ENCODE peak calls at places on chromosomes 2 and 18, in nine cellular contexts. O, B, F, N, S, Z, M, R and A are unnamed samples.

GRCh38 chr2:196105956-196106355 is 37.3 kb upstream of the DNAH7 start:
- DNase-seq in O (no peak), B (no peak), F (no peak), N (no peak), S (no peak), Z (no peak), M (no peak), R (no peak), A (no peak)

GRCh38 chr2:206988884-206989283 is 49.6 kb downstream of the CPO start:
- DNase-seq in O (no peak), B (no peak), F (no peak), N (no peak), S (no peak), Z (no peak), M (no peak), R (no peak), A (no peak)

GRCh38 chr2:120929829-120930228 is 194.2 kb downstream of the GLI2 start:
- DNase-seq in O (no peak), B (no peak), F (no peak), N (no peak), S (no peak), Z (no peak), M (peak), R (no peak), A (no peak)

GRCh38 chr2:187194049-187194448 is 254.0 kb downstream of the CALCRL start:
- DNase-seq in O (no peak), B (no peak), F (no peak), N (no peak), S (no peak), Z (no peak), M (no peak), R (no peak), A (no peak)

GRCh38 chr2:200640906-200641305 is 55.1 kb downstream of the AOX1 start:
- DNase-seq in O (no peak), B (no peak), F (no peak), N (no peak), S (no peak), Z (no peak), M (no peak), R (no peak), A (no peak)

GRCh38 chr2:43158259-43158880 is 68.0 kb downstream of the ZFP36L2 start:
- DNase-seq in O (no peak), B (peak), F (peak), N (peak), S (no peak), Z (no peak), M (peak), R (peak), A (peak)

GRCh38 chr2:174342600-174343342 is 8.0 kb downstream of the SP9 start:
- DNase-seq in O (no peak), B (no peak), F (peak), N (no peak), S (no peak), Z (no peak), M (no peak), R (no peak), A (no peak)

GRCh38 chr2:219059375-219059724 is 1.4 kb downstream of the IHH start:
- DNase-seq in O (no peak), B (no peak), F (peak), N (no peak), S (no peak), Z (no peak), M (no peak), R (no peak), A (no peak)

GRCh38 chr2:76280676-76281075 is 570.0 kb upstream of the GCFC2 start:
- DNase-seq in O (no peak), B (no peak), F (no peak), N (no peak), S (no peak), Z (no peak), M (no peak), R (no peak), A (no peak)

GRCh38 chr2:104849618-104850097 is 4.3 kb upstream of the POU3F3 start:
- DNase-seq in O (peak), B (peak), F (peak), N (no peak), S (peak), Z (peak), M (peak), R (peak), A (no peak)

GRCh38 chr18:8428951-8429350 is 180.3 kb upstream of the RAB12 start:
- DNase-seq in O (no peak), B (no peak), F (no peak), N (no peak), S (no peak), Z (no peak), M (no peak), R (no peak), A (no peak)

GRCh38 chr2:201880620-201881381 is 74.5 kb downstream of the CDK15 start:
- DNase-seq in O (no peak), B (no peak), F (no peak), N (no peak), S (peak), Z (no peak), M (peak), R (peak), A (no peak)

GRCh38 chr2:46769809-46770208 is 145.8 kb downstream of the MCFD2 start:
- DNase-seq in O (no peak), B (no peak), F (no peak), N (no peak), S (no peak), Z (no peak), M (peak), R (no peak), A (no peak)

GRCh38 chr18:12027046-12027445 is 45.7 kb downstream of the IMPA2 start:
- DNase-seq in O (no peak), B (no peak), F (no peak), N (no peak), S (no peak), Z (no peak), M (no peak), R (peak), A (peak)

GRCh38 chr2:96927420-96928171 is 57.7 kb upstream of the SEMA4C start:
- DNase-seq in O (peak), B (no peak), F (no peak), N (peak), S (no peak), Z (no peak), M (no peak), R (peak), A (peak)

GRCh38 chr2:161096336-161096735 is 63.9 kb upstream of the TANK start:
- DNase-seq in O (no peak), B (no peak), F (no peak), N (no peak), S (no peak), Z (no peak), M (no peak), R (no peak), A (no peak)